ENCODE peak calls at places on chromosomes 6 and 20, in seven cellular contexts. D is astrocyte of the cerebellum, F is HFF-Myc, U is pancreas, A is MM.1S, S is GM06990, X is cardiac muscle cell. L is an unnamed sample.

GRCh38 chr6:14066782-14067406 is 50.7 kb upstream of the CD83 start:
- DNase-seq in D (peak), F (peak), U (no peak), A (peak), S (no peak), X (peak), L (peak)

GRCh38 chr6:163745566-163746400 is 331.3 kb downstream of the QKI start:
- DNase-seq in D (peak), F (peak), U (no peak), A (no peak), S (no peak), X (peak), L (peak)

GRCh38 chr20:64116541-64117423 is 9.4 kb upstream of the NPBWR2 start:
- DNase-seq in D (no peak), F (no peak), U (no peak), A (no peak), S (no peak), X (no peak), L (no peak)

GRCh38 chr20:10319855-10320254 is 101.2 kb downstream of the SNAP25 start:
- DNase-seq in D (no peak), F (no peak), U (no peak), A (no peak), S (no peak), X (no peak), L (no peak)

GRCh38 chr6:21808551-21809181 is 215.1 kb downstream of the SOX4 start:
- DNase-seq in D (no peak), F (no peak), U (no peak), A (no peak), S (no peak), X (no peak), L (peak)

GRCh38 chr20:53917145-53918009 is 153.0 kb downstream of the BCAS1 start:
- DNase-seq in D (no peak), F (no peak), U (no peak), A (no peak), S (no peak), X (no peak), L (peak)

GRCh38 chr6:37099442-37099841 is 70.5 kb upstream of the PIM1 start:
- DNase-seq in D (no peak), F (no peak), U (no peak), A (no peak), S (no peak), X (no peak), L (no peak)

GRCh38 chr6:150813319-150813992 is 52.0 kb upstream of the MTHFD1L start:
- DNase-seq in D (no peak), F (no peak), U (no peak), A (no peak), S (peak), X (no peak), L (no peak)

GRCh38 chr20:6142348-6142993 is 19.6 kb upstream of the FERMT1 start:
- DNase-seq in D (peak), F (peak), U (no peak), A (peak), S (peak), X (peak), L (peak)

GRCh38 chr6:121506761-121507754 is 71.6 kb downstream of the GJA1 start:
- DNase-seq in D (no peak), F (no peak), U (no peak), A (no peak), S (no peak), X (peak), L (peak)

GRCh38 chr20:47805951-47806350 is 20.7 kb upstream of the SULF2 start:
- DNase-seq in D (no peak), F (no peak), U (no peak), A (no peak), S (no peak), X (no peak), L (no peak)

GRCh38 chr20:19806806-19807691 is 49.0 kb downstream of the RIN2 start:
- DNase-seq in D (no peak), F (no peak), U (peak), A (no peak), S (no peak), X (no peak), L (peak)

GRCh38 chr6:41714556-41715273 is 20.7 kb downstream of the TFEB start:
- DNase-seq in D (no peak), F (no peak), U (no peak), A (no peak), S (no peak), X (no peak), L (no peak)
- H3K4me3 ChIP-seq in D (no peak), F (no peak), U (no peak), A (no peak), S (peak), X (no peak), L (no peak)

GRCh38 chr6:51959744-51960383 is 127.5 kb downstream of the PKHD1 start:
- DNase-seq in D (peak), F (peak), U (peak), A (peak), S (peak), X (peak), L (peak)
- TF ChIP-seq CTCF in D (peak), F (peak), U (peak), A (peak), S (peak), X (peak), L (peak)

GRCh38 chr20:40991181-40991889 is 37.3 kb upstream of the TOP1 start:
- DNase-seq in D (no peak), F (no peak), U (no peak), A (peak), S (peak), X (no peak), L (no peak)
- H3K4me3 ChIP-seq in D (no peak), F (no peak), U (no peak), A (no peak), S (no peak), X (no peak), L (no peak)

GRCh38 chr6:138403801-138404665 is at the start of gene HEBP2:
- DNase-seq in D (peak), F (peak), U (peak), A (peak), S (peak), X (peak), L (peak)
- TF ChIP-seq CTCF in D (peak), F (peak), U (no peak), A (peak), S (peak), X (peak), L (peak)

GRCh38 chr6:80523531-80523970 is 417.1 kb downstream of the BCKDHB start:
- DNase-seq in D (no peak), F (no peak), U (peak), A (no peak), S (no peak), X (peak), L (peak)
- H3K4me3 ChIP-seq in D (no peak), F (no peak), U (no peak), A (no peak), S (no peak), X (no peak), L (no peak)

GRCh38 chr6:32459781-32460424 is 20.2 kb downstream of the HLA-DRA start:
- DNase-seq in D (no peak), F (no peak), U (no peak), A (no peak), S (no peak), X (no peak), L (no peak)

GRCh38 chr6:32461493-32461892 is 21.8 kb downstream of the HLA-DRA start:
- DNase-seq in D (no peak), F (no peak), U (no peak), A (no peak), S (no peak), X (no peak), L (no peak)

GRCh38 chr6:32457054-32457453 is 17.4 kb downstream of the HLA-DRA start:
- DNase-seq in D (no peak), F (no peak), U (no peak), A (no peak), S (no peak), X (no peak), L (no peak)

GRCh38 chr6:32462609-32463008 is 22.9 kb downstream of the HLA-DRA start:
- DNase-seq in D (no peak), F (no peak), U (no peak), A (peak), S (no peak), X (peak), L (no peak)

GRCh38 chr6:32460528-32460927 is 20.8 kb downstream of the HLA-DRA start:
- DNase-seq in D (no peak), F (no peak), U (no peak), A (no peak), S (no peak), X (no peak), L (no peak)
- TF ChIP-seq CTCF in D (no peak), F (no peak), U (no peak), A (no peak), S (peak), X (no peak), L (no peak)

GRCh38 chr6:7144810-7145209 is 37.0 kb downstream of the RREB1 start:
- DNase-seq in D (no peak), F (no peak), U (no peak), A (no peak), S (no peak), X (no peak), L (peak)
- H3K4me3 ChIP-seq in D (no peak), F (no peak), U (no peak), A (peak), S (no peak), X (no peak), L (no peak)

DNA sequence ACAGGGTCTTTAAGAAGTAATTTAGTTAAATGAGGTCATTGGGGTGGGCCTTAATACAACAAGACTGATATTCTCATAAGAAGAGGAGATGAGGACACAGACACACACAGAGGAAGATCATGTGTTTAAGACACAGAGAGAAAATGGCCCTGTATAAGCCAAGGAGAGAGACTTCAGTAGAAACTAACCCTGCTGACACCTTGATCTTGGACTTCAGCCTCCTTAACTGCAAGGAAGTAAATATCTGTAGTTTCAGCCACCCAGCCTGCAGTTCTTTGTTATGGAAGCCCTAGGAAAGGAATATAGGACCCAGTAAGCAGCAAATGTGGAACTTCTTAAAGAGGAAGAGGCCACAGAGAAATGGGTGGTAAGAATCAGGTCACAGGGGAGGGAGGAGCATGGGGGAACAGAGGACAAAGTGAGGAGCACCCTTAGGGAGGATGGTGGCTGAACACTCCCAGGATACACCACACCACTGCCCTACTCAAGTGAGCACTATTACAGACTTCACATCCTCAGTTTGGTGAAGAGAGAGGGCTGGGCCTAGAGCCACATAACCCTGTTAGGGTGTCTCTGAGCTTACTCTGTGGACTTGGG is 757 bp downstream of the SIRPB1 start:
- DNase-seq in D (no peak), F (no peak), U (no peak), A (no peak), S (no peak), X (no peak), L (no peak)
- TF ChIP-seq CTCF in D (no peak), F (no peak), U (no peak), A (no peak), S (no peak), X (no peak), L (no peak)

DNA sequence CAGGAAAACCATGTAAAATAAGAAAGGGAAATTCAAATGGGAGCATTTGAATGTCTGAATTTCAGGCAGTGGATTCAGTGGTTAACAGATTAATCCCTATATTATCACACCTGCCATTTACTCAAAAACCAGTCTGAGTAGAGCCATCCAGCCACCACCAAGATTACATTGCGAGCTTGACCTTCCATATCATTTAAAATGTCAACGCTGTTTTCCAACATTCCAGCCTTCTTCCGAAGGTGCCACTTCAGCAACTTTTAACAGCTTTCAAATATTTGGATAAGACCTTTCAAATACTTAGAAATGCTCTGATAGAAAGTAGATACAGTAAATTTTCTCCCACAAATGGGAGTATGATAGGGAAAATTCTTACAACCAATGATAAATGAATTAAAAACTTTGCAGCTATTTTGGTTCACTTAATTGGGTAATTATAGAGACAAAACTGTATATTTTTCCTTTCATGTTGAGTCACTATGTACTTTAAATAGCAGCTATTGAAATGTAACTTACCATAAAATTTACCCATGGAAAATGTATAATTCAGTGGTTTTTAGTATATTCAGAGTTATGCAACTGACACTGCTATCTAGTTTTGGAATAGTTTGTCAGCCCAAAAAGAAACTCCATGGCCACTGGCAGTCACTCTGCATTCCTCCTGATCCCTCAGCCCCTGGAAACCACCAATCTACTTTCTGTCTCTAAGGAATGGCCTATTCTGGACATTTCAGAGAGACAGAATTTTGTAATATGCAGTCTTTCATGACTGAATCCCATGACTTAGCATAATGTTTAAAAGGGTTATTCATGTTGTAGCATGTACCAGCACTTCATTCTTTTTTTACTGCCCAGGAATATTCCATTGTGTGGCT is 21.6 kb downstream of the EZR start:
- DNase-seq in D (peak), F (no peak), U (no peak), A (no peak), S (no peak), X (peak), L (peak)
- H3K4me3 ChIP-seq in D (no peak), F (no peak), U (no peak), A (no peak), S (no peak), X (no peak), L (no peak)